ENCODE peak calls at places on chromosomes 6 and 20, in nine cellular contexts. One of them, this sample, is unnamed.

GRCh38 chr6:87718662-87719433 is 16.8 kb upstream of the AKIRIN2 start:
- DNase-seq in ELR: no peak
- DNase-seq in NAMALWA: no peak
- DNase-seq in stimulated activated naive CD8-positive, alpha-beta T cell treated with anti-CD3 and anti-CD28 coated beads, Interleukin-15, Interleukin-2, amounts not matched to agents 100 U/mL and 50 U/mL, for 24 hours: no peak
- DNase-seq in activated effector memory CD4-positive, alpha-beta T cell treated with anti-CD3 and anti-CD28 coated beads, Interleukin-2, amount 50 U/mL, for 16 hours: no peak
- DNase-seq in NCI-H774: no peak
- DNase-seq in hepatocyte: no peak
- DNase-seq in fibroblast of lung: peak; percentile 43
- DNase-seq in SJSA1: no peak
- DNase-seq in this sample: no peak

GRCh38 chr20:35601990-35602389 is 13.6 kb upstream of the SPAG4 start:
- DNase-seq in ELR: no peak
- DNase-seq in NAMALWA: no peak
- DNase-seq in stimulated activated naive CD8-positive, alpha-beta T cell treated with anti-CD3 and anti-CD28 coated beads, Interleukin-15, Interleukin-2, amounts not matched to agents 100 U/mL and 50 U/mL, for 24 hours: no peak
- DNase-seq in activated effector memory CD4-positive, alpha-beta T cell treated with anti-CD3 and anti-CD28 coated beads, Interleukin-2, amount 50 U/mL, for 16 hours: no peak
- DNase-seq in NCI-H774: no peak
- DNase-seq in hepatocyte: no peak
- DNase-seq in fibroblast of lung: no peak
- DNase-seq in SJSA1: no peak
- DNase-seq in this sample: no peak

GRCh38 chr6:34560366-34561226 is 4.5 kb upstream of the SPDEF start:
- DNase-seq in ELR: peak; percentile 49
- DNase-seq in NAMALWA: no peak
- DNase-seq in stimulated activated naive CD8-positive, alpha-beta T cell treated with anti-CD3 and anti-CD28 coated beads, Interleukin-15, Interleukin-2, amounts not matched to agents 100 U/mL and 50 U/mL, for 24 hours: no peak
- DNase-seq in activated effector memory CD4-positive, alpha-beta T cell treated with anti-CD3 and anti-CD28 coated beads, Interleukin-2, amount 50 U/mL, for 16 hours: no peak
- DNase-seq in NCI-H774: peak; percentile 22
- DNase-seq in hepatocyte: peak; percentile 65
- DNase-seq in fibroblast of lung: peak; percentile 59
- DNase-seq in SJSA1: no peak
- DNase-seq in this sample: peak; percentile 99

GRCh38 chr20:35598899-35599775 is 16.5 kb upstream of the SPAG4 start:
- DNase-seq in ELR: no peak
- DNase-seq in NAMALWA: no peak
- DNase-seq in stimulated activated naive CD8-positive, alpha-beta T cell treated with anti-CD3 and anti-CD28 coated beads, Interleukin-15, Interleukin-2, amounts not matched to agents 100 U/mL and 50 U/mL, for 24 hours: no peak
- DNase-seq in activated effector memory CD4-positive, alpha-beta T cell treated with anti-CD3 and anti-CD28 coated beads, Interleukin-2, amount 50 U/mL, for 16 hours: no peak
- DNase-seq in NCI-H774: no peak
- DNase-seq in hepatocyte: no peak
- DNase-seq in fibroblast of lung: no peak
- DNase-seq in SJSA1: no peak
- DNase-seq in this sample: peak; percentile 10

GRCh38 chr6:119865466-119866350 is 516.1 kb upstream of the MAN1A1 start:
- DNase-seq in ELR: peak; percentile 29
- DNase-seq in NAMALWA: no peak
- DNase-seq in stimulated activated naive CD8-positive, alpha-beta T cell treated with anti-CD3 and anti-CD28 coated beads, Interleukin-15, Interleukin-2, amounts not matched to agents 100 U/mL and 50 U/mL, for 24 hours: no peak
- DNase-seq in activated effector memory CD4-positive, alpha-beta T cell treated with anti-CD3 and anti-CD28 coated beads, Interleukin-2, amount 50 U/mL, for 16 hours: no peak
- DNase-seq in NCI-H774: no peak
- DNase-seq in hepatocyte: no peak
- DNase-seq in fibroblast of lung: no peak
- DNase-seq in SJSA1: no peak
- DNase-seq in this sample: no peak

GRCh38 chr20:4102381-4102780 is 87.0 kb upstream of the RNF24 start:
- DNase-seq in ELR: peak; percentile 65
- DNase-seq in NAMALWA: no peak
- DNase-seq in stimulated activated naive CD8-positive, alpha-beta T cell treated with anti-CD3 and anti-CD28 coated beads, Interleukin-15, Interleukin-2, amounts not matched to agents 100 U/mL and 50 U/mL, for 24 hours: no peak
- DNase-seq in activated effector memory CD4-positive, alpha-beta T cell treated with anti-CD3 and anti-CD28 coated beads, Interleukin-2, amount 50 U/mL, for 16 hours: no peak
- DNase-seq in NCI-H774: no peak
- DNase-seq in hepatocyte: no peak
- DNase-seq in fibroblast of lung: peak; percentile 58
- DNase-seq in SJSA1: no peak
- DNase-seq in this sample: no peak

GRCh38 chr6:18441253-18441979 is 54.3 kb downstream of the RNF144B start:
- DNase-seq in ELR: no peak
- DNase-seq in NAMALWA: no peak
- DNase-seq in stimulated activated naive CD8-positive, alpha-beta T cell treated with anti-CD3 and anti-CD28 coated beads, Interleukin-15, Interleukin-2, amounts not matched to agents 100 U/mL and 50 U/mL, for 24 hours: no peak
- DNase-seq in activated effector memory CD4-positive, alpha-beta T cell treated with anti-CD3 and anti-CD28 coated beads, Interleukin-2, amount 50 U/mL, for 16 hours: no peak
- DNase-seq in NCI-H774: no peak
- DNase-seq in hepatocyte: no peak
- DNase-seq in fibroblast of lung: no peak
- DNase-seq in SJSA1: no peak
- DNase-seq in this sample: no peak

GRCh38 chr6:83365931-83366330 is 64.9 kb downstream of the ME1 start:
- DNase-seq in ELR: no peak
- DNase-seq in NAMALWA: no peak
- DNase-seq in stimulated activated naive CD8-positive, alpha-beta T cell treated with anti-CD3 and anti-CD28 coated beads, Interleukin-15, Interleukin-2, amounts not matched to agents 100 U/mL and 50 U/mL, for 24 hours: no peak
- DNase-seq in activated effector memory CD4-positive, alpha-beta T cell treated with anti-CD3 and anti-CD28 coated beads, Interleukin-2, amount 50 U/mL, for 16 hours: no peak
- DNase-seq in NCI-H774: no peak
- DNase-seq in hepatocyte: no peak
- DNase-seq in fibroblast of lung: peak; percentile 90
- DNase-seq in SJSA1: no peak
- DNase-seq in this sample: no peak

GRCh38 chr6:128666405-128666804 is 146.0 kb upstream of the PTPRK start:
- DNase-seq in ELR: no peak
- DNase-seq in NAMALWA: no peak
- DNase-seq in stimulated activated naive CD8-positive, alpha-beta T cell treated with anti-CD3 and anti-CD28 coated beads, Interleukin-15, Interleukin-2, amounts not matched to agents 100 U/mL and 50 U/mL, for 24 hours: no peak
- DNase-seq in activated effector memory CD4-positive, alpha-beta T cell treated with anti-CD3 and anti-CD28 coated beads, Interleukin-2, amount 50 U/mL, for 16 hours: no peak
- DNase-seq in NCI-H774: no peak
- DNase-seq in hepatocyte: no peak
- DNase-seq in fibroblast of lung: no peak
- DNase-seq in SJSA1: no peak
- DNase-seq in this sample: no peak

GRCh38 chr6:170175644-170176620 is 114.9 kb downstream of the DLL1 start:
- DNase-seq in ELR: no peak
- DNase-seq in NAMALWA: no peak
- DNase-seq in stimulated activated naive CD8-positive, alpha-beta T cell treated with anti-CD3 and anti-CD28 coated beads, Interleukin-15, Interleukin-2, amounts not matched to agents 100 U/mL and 50 U/mL, for 24 hours: no peak
- DNase-seq in activated effector memory CD4-positive, alpha-beta T cell treated with anti-CD3 and anti-CD28 coated beads, Interleukin-2, amount 50 U/mL, for 16 hours: no peak
- DNase-seq in NCI-H774: no peak
- DNase-seq in hepatocyte: no peak
- DNase-seq in fibroblast of lung: no peak
- DNase-seq in SJSA1: peak; percentile 37
- DNase-seq in this sample: no peak

GRCh38 chr20:61915101-61915500 is 150.6 kb downstream of the TAF4 start:
- DNase-seq in ELR: no peak
- DNase-seq in NAMALWA: no peak
- DNase-seq in stimulated activated naive CD8-positive, alpha-beta T cell treated with anti-CD3 and anti-CD28 coated beads, Interleukin-15, Interleukin-2, amounts not matched to agents 100 U/mL and 50 U/mL, for 24 hours: no peak
- DNase-seq in activated effector memory CD4-positive, alpha-beta T cell treated with anti-CD3 and anti-CD28 coated beads, Interleukin-2, amount 50 U/mL, for 16 hours: no peak
- DNase-seq in NCI-H774: no peak
- DNase-seq in hepatocyte: no peak
- DNase-seq in fibroblast of lung: no peak
- DNase-seq in SJSA1: no peak
- DNase-seq in this sample: no peak

GRCh38 chr6:20146291-20146690 is 66.0 kb downstream of the MBOAT1 start:
- DNase-seq in ELR: no peak
- DNase-seq in NAMALWA: no peak
- DNase-seq in stimulated activated naive CD8-positive, alpha-beta T cell treated with anti-CD3 and anti-CD28 coated beads, Interleukin-15, Interleukin-2, amounts not matched to agents 100 U/mL and 50 U/mL, for 24 hours: no peak
- DNase-seq in activated effector memory CD4-positive, alpha-beta T cell treated with anti-CD3 and anti-CD28 coated beads, Interleukin-2, amount 50 U/mL, for 16 hours: no peak
- DNase-seq in NCI-H774: no peak
- DNase-seq in hepatocyte: no peak
- DNase-seq in fibroblast of lung: no peak
- DNase-seq in SJSA1: no peak
- DNase-seq in this sample: no peak

GRCh38 chr20:19742974-19743649 is 14.9 kb upstream of the RIN2 start:
- DNase-seq in ELR: no peak
- DNase-seq in NAMALWA: no peak
- DNase-seq in stimulated activated naive CD8-positive, alpha-beta T cell treated with anti-CD3 and anti-CD28 coated beads, Interleukin-15, Interleukin-2, amounts not matched to agents 100 U/mL and 50 U/mL, for 24 hours: no peak
- DNase-seq in activated effector memory CD4-positive, alpha-beta T cell treated with anti-CD3 and anti-CD28 coated beads, Interleukin-2, amount 50 U/mL, for 16 hours: no peak
- DNase-seq in NCI-H774: no peak
- DNase-seq in hepatocyte: peak; percentile 28
- DNase-seq in fibroblast of lung: no peak
- DNase-seq in SJSA1: no peak
- DNase-seq in this sample: no peak

GRCh38 chr6:160041608-160042007 is 72.7 kb downstream of the IGF2R start:
- DNase-seq in ELR: peak; percentile 24
- DNase-seq in NAMALWA: no peak
- DNase-seq in stimulated activated naive CD8-positive, alpha-beta T cell treated with anti-CD3 and anti-CD28 coated beads, Interleukin-15, Interleukin-2, amounts not matched to agents 100 U/mL and 50 U/mL, for 24 hours: no peak
- DNase-seq in activated effector memory CD4-positive, alpha-beta T cell treated with anti-CD3 and anti-CD28 coated beads, Interleukin-2, amount 50 U/mL, for 16 hours: no peak
- DNase-seq in NCI-H774: no peak
- DNase-seq in hepatocyte: no peak
- DNase-seq in fibroblast of lung: peak; percentile 88
- DNase-seq in SJSA1: no peak
- DNase-seq in this sample: no peak

GRCh38 chr6:10146723-10147451 is 268.0 kb downstream of the TFAP2A start:
- DNase-seq in ELR: peak; percentile 81
- DNase-seq in NAMALWA: peak; percentile 59
- DNase-seq in stimulated activated naive CD8-positive, alpha-beta T cell treated with anti-CD3 and anti-CD28 coated beads, Interleukin-15, Interleukin-2, amounts not matched to agents 100 U/mL and 50 U/mL, for 24 hours: no peak
- DNase-seq in activated effector memory CD4-positive, alpha-beta T cell treated with anti-CD3 and anti-CD28 coated beads, Interleukin-2, amount 50 U/mL, for 16 hours: no peak
- DNase-seq in NCI-H774: peak; percentile 26
- DNase-seq in hepatocyte: peak; percentile 35
- DNase-seq in fibroblast of lung: peak; percentile 24
- DNase-seq in SJSA1: no peak
- DNase-seq in this sample: peak; percentile 70

GRCh38 chr6:108165714-108166663 is at the start of gene NR2E1:
- DNase-seq in ELR: no peak
- DNase-seq in NAMALWA: no peak
- DNase-seq in stimulated activated naive CD8-positive, alpha-beta T cell treated with anti-CD3 and anti-CD28 coated beads, Interleukin-15, Interleukin-2, amounts not matched to agents 100 U/mL and 50 U/mL, for 24 hours: no peak
- DNase-seq in activated effector memory CD4-positive, alpha-beta T cell treated with anti-CD3 and anti-CD28 coated beads, Interleukin-2, amount 50 U/mL, for 16 hours: no peak
- DNase-seq in NCI-H774: peak; percentile 19
- DNase-seq in hepatocyte: no peak
- DNase-seq in fibroblast of lung: peak; percentile 21
- DNase-seq in SJSA1: no peak
- DNase-seq in this sample: no peak